ENCODE peak calls at places on chromosomes 16 and 17, in four cellular contexts. One of them, this sample, is unnamed.

GRCh38 chr16:31052131-31052530 is 18.8 kb downstream of the STX4 start:
- DNase-seq in AG10803: peak
- DNase-seq in lung: peak
- DNase-seq in dorsolateral prefrontal cortex: no peak
- DNase-seq in this sample: peak

GRCh38 chr17:21066394-21066793 is 23.6 kb upstream of the USP22 start:
- DNase-seq in AG10803: peak
- DNase-seq in lung: no peak
- DNase-seq in dorsolateral prefrontal cortex: no peak
- DNase-seq in this sample: no peak

GRCh38 chr16:66146689-66147330 is 219.7 kb upstream of the CDH5 start:
- DNase-seq in AG10803: peak
- DNase-seq in lung: no peak
- DNase-seq in dorsolateral prefrontal cortex: no peak
- DNase-seq in this sample: no peak

GRCh38 chr17:55324296-55324978 is 59.7 kb downstream of the HLF start:
- DNase-seq in AG10803: no peak
- DNase-seq in lung: no peak
- DNase-seq in dorsolateral prefrontal cortex: no peak
- DNase-seq in this sample: no peak

GRCh38 chr17:50290074-50290702 is 15.9 kb downstream of the TMEM92 start:
- DNase-seq in AG10803: peak
- DNase-seq in lung: peak
- DNase-seq in dorsolateral prefrontal cortex: no peak
- DNase-seq in this sample: peak

GRCh38 chr16:63998-64913 is 8.2 kb downstream of the RHBDF1 start:
- DNase-seq in AG10803: no peak
- DNase-seq in lung: no peak
- DNase-seq in dorsolateral prefrontal cortex: no peak
- DNase-seq in this sample: no peak

GRCh38 chr17:14359251-14359939 is 58.5 kb downstream of the HS3ST3B1 start:
- DNase-seq in AG10803: no peak
- DNase-seq in lung: no peak
- DNase-seq in dorsolateral prefrontal cortex: no peak
- DNase-seq in this sample: no peak

GRCh38 chr17:82661717-82662683 is 13.8 kb upstream of the WDR45B start:
- DNase-seq in AG10803: no peak
- DNase-seq in lung: no peak
- DNase-seq in dorsolateral prefrontal cortex: no peak
- DNase-seq in this sample: no peak

GRCh38 chr17:83203073-83203471 is 123.7 kb downstream of the METRNL start:
- DNase-seq in AG10803: peak
- DNase-seq in lung: peak
- DNase-seq in dorsolateral prefrontal cortex: no peak
- DNase-seq in this sample: no peak

GRCh38 chr17:32142857-32143524 is 689 bp downstream of the RHOT1 start:
- DNase-seq in AG10803: peak
- DNase-seq in lung: peak
- DNase-seq in dorsolateral prefrontal cortex: no peak
- DNase-seq in this sample: peak

GRCh38 chr17:39794249-39794970 is 56.7 kb downstream of the GRB7 start:
- DNase-seq in AG10803: no peak
- DNase-seq in lung: no peak
- DNase-seq in dorsolateral prefrontal cortex: no peak
- DNase-seq in this sample: no peak

GRCh38 chr16:50644730-50645129 is 36.4 kb downstream of the SNX20 start:
- DNase-seq in AG10803: peak
- DNase-seq in lung: no peak
- DNase-seq in dorsolateral prefrontal cortex: peak
- DNase-seq in this sample: peak

GRCh38 chr17:81519284-81520020 is 6.9 kb upstream of the ACTG1 start:
- DNase-seq in AG10803: no peak
- DNase-seq in lung: peak
- DNase-seq in dorsolateral prefrontal cortex: no peak
- DNase-seq in this sample: peak
- H3K4me3 ChIP-seq in AG10803: peak
- H3K4me3 ChIP-seq in lung: peak
- H3K4me3 ChIP-seq in dorsolateral prefrontal cortex: peak
- H3K4me3 ChIP-seq in this sample: peak

GRCh38 chr17:78468366-78468765 is 89.9 kb downstream of the PGS1 start:
- DNase-seq in AG10803: no peak
- DNase-seq in lung: no peak
- DNase-seq in dorsolateral prefrontal cortex: no peak
- DNase-seq in this sample: no peak

GRCh38 chr17:78469443-78469842 is 91.0 kb downstream of the PGS1 start:
- DNase-seq in AG10803: no peak
- DNase-seq in lung: no peak
- DNase-seq in dorsolateral prefrontal cortex: no peak
- DNase-seq in this sample: no peak

GRCh38 chr17:78462148-78462547 is 83.7 kb downstream of the PGS1 start:
- DNase-seq in AG10803: no peak
- DNase-seq in lung: no peak
- DNase-seq in dorsolateral prefrontal cortex: no peak
- DNase-seq in this sample: no peak

GRCh38 chr17:78471635-78472034 is 93.2 kb downstream of the PGS1 start:
- DNase-seq in AG10803: no peak
- DNase-seq in lung: no peak
- DNase-seq in dorsolateral prefrontal cortex: no peak
- DNase-seq in this sample: no peak

DNA sequence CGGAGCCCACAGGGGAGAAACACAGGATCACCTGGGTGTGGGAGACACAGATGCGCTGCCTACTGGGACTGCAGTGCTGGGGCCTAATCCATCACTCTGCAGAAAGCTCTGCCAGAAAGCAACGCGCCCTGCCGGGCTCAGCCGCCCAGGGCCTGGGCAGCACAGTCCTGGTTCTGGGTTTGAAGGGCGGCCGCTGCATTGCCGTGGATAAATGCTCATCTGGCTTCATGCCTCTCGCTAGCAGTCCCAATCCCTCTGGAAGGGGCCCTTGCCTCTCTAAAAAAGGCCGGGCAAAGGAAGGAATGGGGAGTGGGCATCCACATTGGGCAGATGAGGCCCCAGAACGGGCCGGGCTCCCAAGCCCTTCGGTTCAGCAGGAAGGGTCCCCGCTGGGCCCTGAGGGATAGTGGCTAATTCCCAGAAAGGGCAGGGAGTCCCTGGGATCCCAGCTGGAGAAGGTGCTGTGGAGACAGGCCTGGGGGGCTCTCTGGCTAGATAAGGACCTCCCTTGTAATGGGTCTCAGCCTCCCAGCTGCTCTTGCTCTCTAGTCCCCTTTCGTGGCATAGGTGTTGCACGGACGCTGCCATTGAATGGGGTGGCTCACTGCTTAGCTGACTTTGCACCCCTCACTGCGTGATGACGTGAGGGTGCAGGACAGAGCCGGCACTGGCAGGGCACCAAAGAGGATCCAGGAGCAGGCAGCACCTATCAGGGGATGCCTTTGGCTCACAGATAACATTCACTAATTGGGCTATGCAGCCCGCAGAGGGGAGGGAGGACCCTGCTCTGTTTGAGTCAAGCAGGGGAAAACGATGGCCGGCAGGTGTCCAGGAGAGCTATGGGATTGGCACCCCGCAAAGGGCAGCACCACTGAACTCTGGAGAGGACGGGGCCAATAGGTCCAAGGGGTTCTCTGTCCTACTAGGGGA is 88.6 kb downstream of the PGS1 start:
- DNase-seq in AG10803: no peak
- DNase-seq in lung: no peak
- DNase-seq in dorsolateral prefrontal cortex: no peak
- DNase-seq in this sample: no peak
- TF ChIP-seq CTCF in AG10803: no peak
- TF ChIP-seq CTCF in lung: no peak
- TF ChIP-seq CTCF in dorsolateral prefrontal cortex: no peak
- TF ChIP-seq CTCF in this sample: no peak

GRCh38 chr16:78844028-78844427 is 744.6 kb downstream of the WWOX start:
- DNase-seq in AG10803: no peak
- DNase-seq in lung: no peak
- DNase-seq in dorsolateral prefrontal cortex: no peak
- DNase-seq in this sample: no peak
- H3K4me3 ChIP-seq in AG10803: no peak
- H3K4me3 ChIP-seq in lung: no peak
- H3K4me3 ChIP-seq in dorsolateral prefrontal cortex: no peak
- H3K4me3 ChIP-seq in this sample: no peak

GRCh38 chr17:43003542-43004172 is 2.9 kb upstream of the IFI35 start:
- DNase-seq in AG10803: peak
- DNase-seq in lung: no peak
- DNase-seq in dorsolateral prefrontal cortex: no peak
- DNase-seq in this sample: peak
- TF ChIP-seq CTCF in AG10803: no peak
- TF ChIP-seq CTCF in lung: no peak
- TF ChIP-seq CTCF in dorsolateral prefrontal cortex: no peak
- TF ChIP-seq CTCF in this sample: peak

DNA sequence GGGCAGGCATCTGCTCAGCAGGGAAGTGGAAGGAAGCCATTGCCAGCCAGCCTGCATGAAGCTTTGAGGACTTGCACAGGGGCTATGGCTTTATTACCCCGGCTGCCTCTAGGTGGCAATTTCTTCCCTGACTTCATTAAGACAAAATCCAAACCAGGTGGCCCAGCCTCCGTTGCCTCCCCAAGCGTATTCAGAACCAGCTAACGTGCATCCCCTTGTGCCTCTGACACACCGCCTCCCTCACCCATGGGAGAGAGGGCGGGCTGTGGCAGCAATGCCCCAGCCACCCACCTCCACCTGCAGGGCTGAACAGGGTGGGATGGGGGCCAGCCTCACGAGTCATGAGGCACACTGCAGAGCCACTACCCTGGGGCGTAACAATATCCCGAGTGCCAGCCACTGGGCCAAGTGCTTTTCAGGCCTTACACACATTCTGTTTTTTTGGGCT is 6.8 kb downstream of the KIFC3 start:
- DNase-seq in AG10803: peak
- DNase-seq in lung: peak
- DNase-seq in dorsolateral prefrontal cortex: no peak
- DNase-seq in this sample: peak
- H3K4me3 ChIP-seq in AG10803: no peak
- H3K4me3 ChIP-seq in lung: no peak
- H3K4me3 ChIP-seq in dorsolateral prefrontal cortex: no peak
- H3K4me3 ChIP-seq in this sample: no peak

GRCh38 chr16:88521674-88522073 is 48.5 kb upstream of the ZC3H18 start:
- DNase-seq in AG10803: no peak
- DNase-seq in lung: no peak
- DNase-seq in dorsolateral prefrontal cortex: no peak
- DNase-seq in this sample: no peak
- TF ChIP-seq CTCF in AG10803: no peak
- TF ChIP-seq CTCF in lung: no peak
- TF ChIP-seq CTCF in dorsolateral prefrontal cortex: no peak
- TF ChIP-seq CTCF in this sample: no peak

DNA sequence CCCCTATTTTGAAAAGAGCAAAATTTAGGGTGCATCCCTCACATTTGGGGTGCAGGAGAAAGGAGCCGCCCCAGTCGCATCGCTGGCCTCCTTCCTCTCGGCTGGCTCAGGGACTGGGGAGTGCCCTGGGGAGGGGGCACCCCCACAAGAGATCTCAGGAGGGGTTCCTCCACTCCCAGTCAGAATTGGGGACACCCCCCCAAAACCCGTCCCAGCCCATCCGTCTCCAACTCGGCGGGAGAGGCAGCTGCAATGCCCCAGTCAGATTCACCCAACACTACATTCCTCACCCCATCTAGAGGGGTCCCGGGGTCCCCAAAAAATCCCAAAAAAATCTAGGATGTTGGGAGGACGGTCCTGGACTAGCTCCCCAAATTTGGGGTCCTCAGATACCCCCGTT is 3.4 kb upstream of the BCL6B start:
- DNase-seq in AG10803: no peak
- DNase-seq in lung: no peak
- DNase-seq in dorsolateral prefrontal cortex: no peak
- DNase-seq in this sample: no peak
- H3K4me3 ChIP-seq in AG10803: peak
- H3K4me3 ChIP-seq in lung: peak
- H3K4me3 ChIP-seq in dorsolateral prefrontal cortex: peak
- H3K4me3 ChIP-seq in this sample: no peak

This sample was measured in epithelial cell of esophagus.